ENCODE peak calls at places on chromosomes 11 and 22, in five cellular contexts. L is GF-D8, G is HuH-7, Y is mucosa of gallbladder, O is left ventricle myocardium inferior. P is an unnamed sample.

GRCh38 chr22:49976439-49977175 is 16.0 kb downstream of the PIM3 start:
- DNase-seq in L (no peak), G (no peak), O (no peak), Y (no peak), P (no peak)

GRCh38 chr11:32706985-32707736 is 87.3 kb downstream of the CCDC73 start:
- DNase-seq in Y (no peak), O (no peak), G (no peak), L (no peak), P (no peak)

GRCh38 chr11:120959189-120959588 is 64.7 kb upstream of the TBCEL start:
- DNase-seq in L (no peak), G (no peak), Y (no peak), O (no peak), P (no peak)

GRCh38 chr11:19121646-19122045 is 4.7 kb downstream of the ZDHHC13 start:
- DNase-seq in Y (no peak), L (no peak), O (no peak), G (no peak), P (no peak)

GRCh38 chr22:25475554-25476022 is 88.9 kb upstream of the GRK3 start:
- DNase-seq in L (no peak), G (no peak), Y (no peak), O (no peak), P (no peak)

GRCh38 chr22:41822289-41823057 is 10.4 kb upstream of the SREBF2 start:
- DNase-seq in G (peak), Y (no peak), O (no peak), L (peak), P (no peak)

GRCh38 chr11:60127311-60127811 is 38.9 kb downstream of the MS4A2 start:
- DNase-seq in O (no peak), L (no peak), Y (no peak), G (no peak), P (no peak)

GRCh38 chr11:8167796-8168195 is 1.0 kb downstream of the RIC3 start:
- DNase-seq in G (no peak), O (no peak), Y (no peak), L (no peak), P (no peak)

GRCh38 chr11:120052196-120052775 is 85.6 kb downstream of the TRIM29 start:
- DNase-seq in Y (no peak), L (no peak), G (no peak), O (no peak), P (no peak)

GRCh38 chr11:3160252-3161031 is 4.7 kb downstream of the OSBPL5 start:
- DNase-seq in L (no peak), G (no peak), O (peak), Y (peak), P (peak)

GRCh38 chr22:44704159-44705021 is 2.4 kb downstream of the PRR5 start:
- DNase-seq in Y (no peak), L (no peak), O (no peak), G (no peak), P (no peak)

GRCh38 chr11:114200785-114201184 is 95.4 kb upstream of the NNMT start:
- DNase-seq in O (no peak), L (no peak), Y (no peak), G (no peak), P (no peak)

GRCh38 chr11:115145316-115145715 is 358.9 kb downstream of the CADM1 start:
- DNase-seq in Y (no peak), O (no peak), L (no peak), G (no peak), P (no peak)

GRCh38 chr22:42272431-42273004 is 2.1 kb upstream of the TCF20 start:
- DNase-seq in L (no peak), Y (no peak), O (no peak), G (no peak), P (no peak)

GRCh38 chr22:40043086-40043485 is 48.3 kb downstream of the FAM83F start:
- DNase-seq in L (no peak), O (no peak), Y (peak), G (no peak), P (no peak)

GRCh38 chr11:74449369-74449931 is 17.9 kb downstream of the KCNE3 start:
- DNase-seq in G (no peak), Y (peak), O (no peak), L (peak), P (no peak)

GRCh38 chr11:118343981-118344521 is at the start of gene CD3G:
- DNase-seq in O (no peak), G (no peak), Y (no peak), L (no peak), P (no peak)

GRCh38 chr22:46466255-46466676 is 71.2 kb downstream of the CELSR1 start:
- DNase-seq in G (no peak), L (no peak), Y (no peak), O (no peak), P (peak)

GRCh38 chr11:61513143-61513740 is 4.7 kb downstream of the LRRC10B start:
- DNase-seq in O (no peak), G (no peak), Y (no peak), L (no peak), P (no peak)

GRCh38 chr11:67345949-67346819 is 7.2 kb downstream of the POLD4 start:
- DNase-seq in L (no peak), O (no peak), Y (no peak), G (peak), P (no peak)

GRCh38 chr22:32799516-32799915 is 2.0 kb upstream of the TIMP3 start:
- DNase-seq in L (no peak), G (no peak), Y (no peak), O (no peak), P (no peak)

GRCh38 chr11:76605338-76606074 is 65.0 kb downstream of the LRRC32 start:
- DNase-seq in O (no peak), L (no peak), G (no peak), Y (no peak), P (no peak)

GRCh38 chr11:123145220-123145619 is 49.8 kb downstream of the CLMP start:
- DNase-seq in G (no peak), Y (no peak), O (no peak), L (no peak), P (no peak)